ENCODE peak calls at places on chromosomes 12 and 14, in eight cellular contexts. U is progenitor cell of endocrine pancreas, A is fibroblast of lung, O is fibroblast of mammary gland, D is left lung, B is heart left ventricle, C is adrenal gland, X is nephron progenitor cell. W is an unnamed sample.

GRCh38 chr14:21712039-21712438 is 38.4 kb upstream of the OR4E1 start:
- DNase-seq in B (no peak), D (no peak), U (no peak), A (no peak), O (no peak), C (no peak), X (no peak), W (no peak)

GRCh38 chr12:116880817-116881324 is 370 bp downstream of the HRK start:
- DNase-seq in C (peak; percentile 42), D (no peak), O (peak; percentile 36), B (peak; percentile 23), U (peak; percentile 61), A (peak; percentile 60), X (peak; percentile 74), W (peak; percentile 86)

GRCh38 chr14:21486640-21487087 is 9.7 kb downstream of the TOX4 start:
- DNase-seq in X (no peak), D (no peak), C (no peak), B (no peak), A (peak; percentile 81), U (no peak), O (peak; percentile 57), W (no peak)

GRCh38 chr14:105899657-105900397 is 373.4 kb downstream of the TMEM121 start:
- DNase-seq in C (no peak), O (no peak), A (no peak), B (peak; percentile 4), U (no peak), D (no peak), X (no peak), W (no peak)

GRCh38 chr14:22391908-22392307 is 197.1 kb downstream of the DAD1 start:
- DNase-seq in C (peak; percentile 44), A (peak; percentile 70), D (peak; percentile 56), U (peak; percentile 25), X (peak; percentile 51), O (peak; percentile 60), B (peak; percentile 61), W (peak; percentile 66)

GRCh38 chr12:94779520-94779919 is 129.2 kb upstream of the TMCC3 start:
- DNase-seq in D (no peak), A (peak; percentile 98), U (no peak), X (no peak), C (no peak), O (peak; percentile 82), B (no peak), W (no peak)

GRCh38 chr14:95300002-95300696 is 19.6 kb downstream of the CLMN start:
- DNase-seq in O (no peak), B (no peak), X (no peak), A (no peak), D (no peak), C (no peak), U (no peak), W (no peak)

GRCh38 chr12:69821441-69822204 is 3.4 kb upstream of the MYRFL start:
- DNase-seq in A (peak; percentile 89), X (no peak), D (no peak), U (no peak), B (no peak), C (no peak), O (peak; percentile 78), W (no peak)

GRCh38 chr12:114888458-114888857 is 204.5 kb upstream of the TBX3 start:
- DNase-seq in C (no peak), D (no peak), A (peak; percentile 41), O (peak; percentile 73), B (no peak), U (no peak), X (no peak), W (no peak)

GRCh38 chr12:6921996-6922935 is 5.5 kb upstream of the ATN1 start:
- DNase-seq in D (peak; percentile 29), B (no peak), O (no peak), U (no peak), A (no peak), C (no peak), X (no peak), W (no peak)

GRCh38 chr14:21063479-21063878 is 5.9 kb downstream of the RNASE8 start:
- DNase-seq in X (no peak), D (no peak), U (no peak), A (peak; percentile 88), C (no peak), O (peak; percentile 83), B (no peak), W (no peak)

GRCh38 chr14:25848601-25849000 is 749.2 kb downstream of the NOVA1 start:
- DNase-seq in B (no peak), X (no peak), U (no peak), C (no peak), A (no peak), D (no peak), O (peak; percentile 13), W (no peak)

GRCh38 chr12:13203028-13203922 is 6.7 kb downstream of the EMP1 start:
- DNase-seq in A (no peak), B (peak; percentile 61), X (no peak), C (no peak), D (no peak), U (no peak), O (peak; percentile 87), W (peak; percentile 23)
- TF ChIP-seq CTCF in A (peak; percentile 6), B (no peak), X (no peak), C (no peak), D (no peak), U (peak; percentile 45), O (peak; percentile 39), W (peak; percentile 33)

GRCh38 chr12:120138366-120138765 is 21.8 kb upstream of the RAB35 start:
- DNase-seq in B (no peak), A (no peak), D (no peak), C (no peak), U (no peak), O (no peak), X (no peak), W (no peak)

GRCh38 chr12:120140603-120141002 is 24.1 kb upstream of the RAB35 start:
- DNase-seq in X (no peak), O (no peak), D (no peak), C (no peak), B (no peak), A (no peak), U (no peak), W (no peak)

GRCh38 chr12:120136093-120136770 is 19.7 kb upstream of the RAB35 start:
- DNase-seq in C (no peak), B (no peak), U (no peak), A (no peak), X (no peak), D (no peak), O (no peak), W (no peak)

GRCh38 chr12:120139958-120140357 is 23.4 kb upstream of the RAB35 start:
- DNase-seq in A (peak; percentile 65), O (no peak), U (no peak), X (no peak), B (no peak), C (no peak), D (no peak), W (no peak)

GRCh38 chr12:120137833-120138232 is 21.3 kb upstream of the RAB35 start:
- DNase-seq in B (no peak), X (no peak), C (no peak), D (no peak), U (no peak), O (no peak), A (no peak), W (no peak)
- TF ChIP-seq CTCF in B (no peak), X (no peak), C (no peak), D (no peak), U (no peak), O (no peak), A (no peak), W (no peak)

DNA sequence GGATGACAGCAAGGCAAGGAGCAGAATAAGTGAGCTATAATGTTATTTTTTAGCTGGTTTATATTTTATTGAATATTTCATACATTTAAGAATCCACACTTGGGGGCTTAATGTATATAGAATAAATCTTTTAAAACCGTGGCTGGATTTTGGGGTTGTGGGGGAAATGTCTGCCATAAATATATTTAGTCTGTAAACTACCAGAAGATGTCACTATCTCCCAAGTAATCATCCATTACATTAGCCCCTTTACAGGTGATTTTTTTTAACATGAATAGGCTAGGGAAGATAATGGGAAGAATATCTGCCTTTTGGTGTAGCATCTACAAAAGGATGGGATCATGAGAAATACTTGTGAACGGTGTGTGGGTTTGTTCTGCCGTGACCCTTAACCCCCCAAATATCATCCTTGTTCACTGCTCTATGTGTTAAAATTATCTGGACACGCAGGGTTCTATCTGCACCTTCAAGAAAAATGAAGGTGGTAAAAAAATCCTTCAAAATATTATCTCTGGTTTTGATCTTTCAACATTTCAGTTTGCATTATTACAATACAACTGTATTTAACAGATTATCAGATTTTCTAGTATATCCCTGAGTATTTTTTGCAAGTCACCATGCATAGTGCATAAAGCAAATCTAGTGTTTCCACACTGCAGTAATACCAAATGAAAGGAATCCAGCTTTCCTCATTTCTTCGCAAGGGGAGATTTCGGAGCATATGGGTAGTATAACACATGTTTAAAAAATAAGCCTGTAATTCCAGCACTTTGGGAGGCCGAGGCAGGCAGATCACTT is 8.0 kb upstream of the SLC17A8 start:
- DNase-seq in X (no peak), A (peak; percentile 21), B (no peak), C (no peak), U (no peak), D (no peak), O (peak; percentile 51), W (peak; percentile 29)
- TF ChIP-seq CTCF in X (peak; percentile 37), A (peak; percentile 18), B (no peak), C (no peak), U (peak; percentile 59), D (no peak), O (peak; percentile 36), W (peak; percentile 21)

GRCh38 chr14:23514009-23514962 is 37.3 kb downstream of the ZFHX2 start:
- DNase-seq in B (no peak), O (no peak), D (no peak), U (no peak), C (no peak), X (no peak), A (no peak), W (no peak)

GRCh38 chr14:23520899-23521521 is 30.6 kb downstream of the ZFHX2 start:
- DNase-seq in U (no peak), A (no peak), D (no peak), X (no peak), O (no peak), C (no peak), B (no peak), W (no peak)

GRCh38 chr14:23518716-23519115 is 32.8 kb downstream of the ZFHX2 start:
- DNase-seq in D (no peak), A (no peak), C (no peak), B (no peak), O (no peak), U (no peak), X (no peak), W (no peak)

GRCh38 chr14:23521785-23522640 is 29.6 kb downstream of the ZFHX2 start:
- DNase-seq in O (no peak), D (no peak), C (no peak), U (no peak), A (no peak), X (no peak), B (no peak), W (no peak)

DNA sequence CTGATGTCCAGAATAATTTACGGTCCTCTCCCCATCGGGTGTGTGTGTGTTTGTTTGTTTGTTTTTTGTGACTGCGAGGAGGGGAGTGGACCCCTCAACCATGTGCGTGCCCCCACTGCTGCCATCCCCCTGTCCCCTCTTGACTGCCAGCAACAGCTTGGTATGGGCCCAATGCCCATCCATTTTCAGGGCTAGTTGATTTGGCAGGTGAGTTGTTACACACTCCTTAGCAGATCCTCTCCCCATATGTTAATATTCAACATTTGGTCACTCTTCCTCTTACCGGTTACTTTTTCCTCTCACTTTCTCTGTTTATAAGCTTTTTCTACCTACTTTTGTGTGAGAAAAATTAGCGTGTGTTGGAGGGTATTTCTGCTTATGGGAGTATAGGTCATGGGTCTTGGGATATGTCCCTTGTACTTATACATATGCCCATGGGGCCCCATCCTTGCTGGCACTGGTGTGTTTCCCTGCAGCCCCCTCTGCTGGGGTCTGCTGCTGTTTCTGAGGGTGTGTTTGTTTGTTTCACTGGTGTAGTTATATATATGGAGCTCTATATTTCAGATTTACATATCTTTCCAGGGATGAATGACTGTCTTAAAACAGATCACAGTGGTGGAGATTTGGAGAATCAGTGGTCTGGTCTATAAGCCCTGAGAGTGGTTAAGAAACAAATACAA is 33.8 kb downstream of the ZFHX2 start:
- DNase-seq in O (no peak), C (no peak), B (no peak), X (no peak), D (no peak), U (no peak), A (no peak), W (no peak)
- TF ChIP-seq CTCF in O (no peak), C (no peak), B (no peak), X (no peak), D (no peak), U (no peak), A (no peak), W (no peak)